ENCODE peak calls at places on chromosomes 13 and 19, in eight cellular contexts. H is cardiac muscle cell, J is HEK293T, Y is GM12864, A is right cardiac atrium, P is AG09309, B is adrenal gland, X is NCI-H1436. R is an unnamed sample.

GRCh38 chr13:30355839-30356238 is 48.5 kb upstream of the KATNAL1 start:
- DNase-seq in P (no peak), H (no peak), X (no peak), A (no peak), J (no peak), Y (no peak), B (peak), R (no peak)

GRCh38 chr13:101053694-101054093 is 362.6 kb downstream of the NALCN start:
- DNase-seq in Y (no peak), X (no peak), B (no peak), A (no peak), H (no peak), P (no peak), J (no peak), R (no peak)

GRCh38 chr13:24185591-24186232 is 25.2 kb downstream of the SPATA13 start:
- DNase-seq in J (no peak), X (no peak), P (no peak), A (no peak), H (peak), B (no peak), Y (no peak), R (no peak)

GRCh38 chr13:95367309-95367843 is 66.1 kb upstream of the ABCC4 start:
- DNase-seq in A (no peak), H (no peak), B (no peak), P (no peak), Y (no peak), J (no peak), X (no peak), R (no peak)

GRCh38 chr19:8630796-8631424 is 477 bp downstream of the NFILZ start:
- DNase-seq in Y (no peak), B (no peak), H (no peak), P (no peak), J (no peak), X (no peak), A (no peak), R (no peak)

GRCh38 chr13:42071667-42072419 is 23.4 kb downstream of the DGKH start:
- DNase-seq in P (no peak), X (no peak), Y (no peak), J (no peak), A (no peak), B (no peak), H (peak), R (no peak)

GRCh38 chr13:109256866-109257760 is 529.3 kb downstream of the IRS2 start:
- DNase-seq in P (peak), H (peak), Y (no peak), X (no peak), B (peak), J (no peak), A (no peak), R (no peak)

GRCh38 chr13:49608932-49609331 is 19.4 kb upstream of the ARL11 start:
- DNase-seq in P (no peak), B (no peak), A (no peak), Y (no peak), J (no peak), H (no peak), X (no peak), R (peak)

GRCh38 chr13:79392882-79393563 is 13.0 kb downstream of the RBM26 start:
- DNase-seq in X (no peak), P (no peak), B (no peak), Y (no peak), J (no peak), H (peak), A (no peak), R (no peak)

GRCh38 chr19:54302252-54302651 is 10.7 kb downstream of the LILRA5 start:
- DNase-seq in B (no peak), A (no peak), X (no peak), H (no peak), Y (no peak), J (no peak), P (no peak), R (no peak)

GRCh38 chr13:34816543-34816942 is 125.5 kb upstream of the NBEA start:
- DNase-seq in P (peak), J (no peak), A (no peak), X (no peak), B (no peak), Y (no peak), H (peak), R (no peak)

GRCh38 chr13:110916671-110917142 is 1.8 kb upstream of the ANKRD10 start:
- DNase-seq in A (no peak), Y (no peak), B (no peak), P (peak), H (peak), X (no peak), J (no peak), R (no peak)

GRCh38 chr13:44768233-44768632 is 192.1 kb upstream of the TSC22D1 start:
- DNase-seq in A (no peak), B (no peak), Y (peak), H (peak), P (no peak), X (no peak), J (no peak), R (no peak)

R was measured in SIG-M5.